ENCODE peak calls at places on chromosomes 3 and 15, in six cellular contexts. One of them, this sample, is unnamed.

GRCh38 chr3:146024260-146024659 is 136.7 kb downstream of the PLOD2 start:
- DNase-seq in small intestine: no peak
- DNase-seq in endothelial cell: no peak
- DNase-seq in HT1080: no peak
- DNase-seq in NCI-H1048: no peak
- DNase-seq in H9: no peak
- DNase-seq in this sample: no peak

GRCh38 chr3:182726258-182727142 is 66.8 kb upstream of the ATP11B start:
- DNase-seq in HT1080: no peak
- DNase-seq in NCI-H1048: no peak
- DNase-seq in small intestine: no peak
- DNase-seq in H9: no peak
- DNase-seq in endothelial cell: no peak
- DNase-seq in this sample: no peak

GRCh38 chr3:11509175-11510000 is 134.3 kb downstream of the VGLL4 start:
- DNase-seq in endothelial cell: no peak
- DNase-seq in HT1080: peak; percentile 67
- DNase-seq in NCI-H1048: no peak
- DNase-seq in H9: no peak
- DNase-seq in small intestine: peak; percentile 55
- DNase-seq in this sample: peak; percentile 55

GRCh38 chr3:100665230-100665629 is 44.1 kb upstream of the TFG start:
- DNase-seq in small intestine: no peak
- DNase-seq in HT1080: peak; percentile 82
- DNase-seq in endothelial cell: no peak
- DNase-seq in NCI-H1048: no peak
- DNase-seq in H9: no peak
- DNase-seq in this sample: no peak

GRCh38 chr15:26720546-26720945 is 52.3 kb downstream of the GABRB3 start:
- DNase-seq in endothelial cell: no peak
- DNase-seq in HT1080: no peak
- DNase-seq in NCI-H1048: no peak
- DNase-seq in H9: no peak
- DNase-seq in small intestine: no peak
- DNase-seq in this sample: no peak

GRCh38 chr15:43067717-43068461 is 37.9 kb downstream of the UBR1 start:
- DNase-seq in NCI-H1048: no peak
- DNase-seq in small intestine: no peak
- DNase-seq in endothelial cell: no peak
- DNase-seq in H9: no peak
- DNase-seq in HT1080: peak; percentile 77
- DNase-seq in this sample: no peak

GRCh38 chr3:126149960-126150515 is 30.3 kb downstream of the ALDH1L1 start:
- DNase-seq in small intestine: no peak
- DNase-seq in H9: no peak
- DNase-seq in endothelial cell: no peak
- DNase-seq in NCI-H1048: no peak
- DNase-seq in HT1080: no peak
- DNase-seq in this sample: no peak

GRCh38 chr3:178538065-178538464 is 1.8 kb downstream of the KCNMB2 start:
- DNase-seq in NCI-H1048: no peak
- DNase-seq in small intestine: no peak
- DNase-seq in HT1080: no peak
- DNase-seq in endothelial cell: no peak
- DNase-seq in H9: no peak
- DNase-seq in this sample: no peak

GRCh38 chr3:115602194-115602593 is 21.1 kb upstream of the GAP43 start:
- DNase-seq in endothelial cell: no peak
- DNase-seq in NCI-H1048: no peak
- DNase-seq in H9: no peak
- DNase-seq in HT1080: no peak
- DNase-seq in small intestine: no peak
- DNase-seq in this sample: no peak

GRCh38 chr3:188712257-188712924 is 459.4 kb upstream of the TPRG1 start:
- DNase-seq in endothelial cell: no peak
- DNase-seq in H9: no peak
- DNase-seq in small intestine: no peak
- DNase-seq in HT1080: peak; percentile 60
- DNase-seq in NCI-H1048: no peak
- DNase-seq in this sample: no peak

GRCh38 chr15:44034933-44035624 is 160.0 kb downstream of the FRMD5 start:
- DNase-seq in small intestine: no peak
- DNase-seq in H9: no peak
- DNase-seq in HT1080: peak; percentile 63
- DNase-seq in endothelial cell: no peak
- DNase-seq in NCI-H1048: no peak
- DNase-seq in this sample: no peak

GRCh38 chr3:29415824-29416223 is 135.0 kb downstream of the RBMS3 start:
- DNase-seq in NCI-H1048: no peak
- DNase-seq in small intestine: no peak
- DNase-seq in HT1080: peak; percentile 20
- DNase-seq in endothelial cell: no peak
- DNase-seq in H9: no peak
- DNase-seq in this sample: no peak

GRCh38 chr3:59654953-59655430 is 605.2 kb upstream of the CFAP20DC start:
- DNase-seq in small intestine: no peak
- DNase-seq in H9: no peak
- DNase-seq in NCI-H1048: no peak
- DNase-seq in HT1080: no peak
- DNase-seq in endothelial cell: no peak
- DNase-seq in this sample: no peak

GRCh38 chr3:76500746-76501275 is 539.1 kb upstream of the ROBO2 start:
- DNase-seq in small intestine: no peak
- DNase-seq in endothelial cell: no peak
- DNase-seq in HT1080: peak; percentile 10
- DNase-seq in H9: no peak
- DNase-seq in NCI-H1048: no peak
- DNase-seq in this sample: no peak

GRCh38 chr15:92949604-92950249 is 49.6 kb downstream of the CHD2 start:
- DNase-seq in H9: peak; percentile 47
- DNase-seq in NCI-H1048: no peak
- DNase-seq in endothelial cell: no peak
- DNase-seq in HT1080: no peak
- DNase-seq in small intestine: no peak
- DNase-seq in this sample: no peak

GRCh38 chr3:148202386-148202785 is 495.3 kb upstream of the AGTR1 start:
- DNase-seq in endothelial cell: no peak
- DNase-seq in HT1080: no peak
- DNase-seq in small intestine: no peak
- DNase-seq in H9: no peak
- DNase-seq in NCI-H1048: no peak
- DNase-seq in this sample: no peak

GRCh38 chr15:63539517-63539916 is 35.1 kb downstream of the USP3 start:
- DNase-seq in H9: no peak
- DNase-seq in HT1080: no peak
- DNase-seq in endothelial cell: peak; percentile 11
- DNase-seq in small intestine: no peak
- DNase-seq in NCI-H1048: no peak
- DNase-seq in this sample: no peak

GRCh38 chr15:68629519-68630204 is 50.9 kb downstream of the CORO2B start:
- DNase-seq in small intestine: no peak
- DNase-seq in endothelial cell: no peak
- DNase-seq in HT1080: no peak
- DNase-seq in NCI-H1048: no peak
- DNase-seq in H9: no peak
- DNase-seq in this sample: no peak

GRCh38 chr3:72582211-72582878 is 265.9 kb downstream of the SHQ1 start:
- DNase-seq in endothelial cell: no peak
- DNase-seq in small intestine: no peak
- DNase-seq in H9: no peak
- DNase-seq in HT1080: no peak
- DNase-seq in NCI-H1048: no peak
- DNase-seq in this sample: no peak

GRCh38 chr3:81909756-81910155 is 148.3 kb upstream of the GBE1 start:
- DNase-seq in H9: no peak
- DNase-seq in NCI-H1048: peak; percentile 52
- DNase-seq in HT1080: no peak
- DNase-seq in small intestine: no peak
- DNase-seq in endothelial cell: no peak
- DNase-seq in this sample: no peak

GRCh38 chr3:141992512-141992911 is 116.1 kb downstream of the ATP1B3 start:
- DNase-seq in HT1080: no peak
- DNase-seq in NCI-H1048: no peak
- DNase-seq in H9: no peak
- DNase-seq in endothelial cell: no peak
- DNase-seq in small intestine: no peak
- DNase-seq in this sample: no peak

GRCh38 chr3:24156466-24156865 is 211.4 kb downstream of the NR1D2 start:
- DNase-seq in H9: no peak
- DNase-seq in small intestine: no peak
- DNase-seq in HT1080: peak; percentile 98
- DNase-seq in endothelial cell: no peak
- DNase-seq in NCI-H1048: no peak
- DNase-seq in this sample: no peak

GRCh38 chr3:53161820-53162671 is 1.0 kb downstream of the PRKCD start:
- DNase-seq in NCI-H1048: no peak
- DNase-seq in endothelial cell: peak; percentile 28
- DNase-seq in H9: peak; percentile 47
- DNase-seq in small intestine: peak; percentile 43
- DNase-seq in HT1080: peak; percentile 32
- DNase-seq in this sample: no peak

GRCh38 chr3:188212308-188212969 is 58.5 kb downstream of the LPP start:
- DNase-seq in NCI-H1048: no peak
- DNase-seq in H9: no peak
- DNase-seq in endothelial cell: no peak
- DNase-seq in HT1080: peak; percentile 32
- DNase-seq in small intestine: peak; percentile 54
- DNase-seq in this sample: no peak

GRCh38 chr15:76346666-76347506 is 10.3 kb downstream of the ISL2 start:
- DNase-seq in endothelial cell: no peak
- DNase-seq in HT1080: no peak
- DNase-seq in NCI-H1048: no peak
- DNase-seq in H9: peak; percentile 47
- DNase-seq in small intestine: no peak
- DNase-seq in this sample: no peak

GRCh38 chr3:123670743-123671142 is 85.9 kb upstream of the HACD2 start:
- DNase-seq in small intestine: no peak
- DNase-seq in H9: no peak
- DNase-seq in NCI-H1048: no peak
- DNase-seq in endothelial cell: no peak
- DNase-seq in HT1080: no peak
- DNase-seq in this sample: no peak

GRCh38 chr15:31831596-31831995 is 198.7 kb upstream of the CHRNA7 start:
- DNase-seq in endothelial cell: no peak
- DNase-seq in NCI-H1048: no peak
- DNase-seq in small intestine: no peak
- DNase-seq in H9: no peak
- DNase-seq in HT1080: no peak
- DNase-seq in this sample: peak; percentile 66

GRCh38 chr3:11803977-11804903 is 42.4 kb downstream of the TAMM41 start:
- DNase-seq in H9: peak; percentile 41
- DNase-seq in HT1080: peak; percentile 52
- DNase-seq in NCI-H1048: no peak
- DNase-seq in endothelial cell: peak; percentile 25
- DNase-seq in small intestine: peak; percentile 66
- DNase-seq in this sample: no peak

GRCh38 chr3:160698806-160699205 is 21.8 kb downstream of the ARL14 start:
- DNase-seq in NCI-H1048: no peak
- DNase-seq in endothelial cell: no peak
- DNase-seq in HT1080: no peak
- DNase-seq in H9: no peak
- DNase-seq in small intestine: no peak
- DNase-seq in this sample: no peak

GRCh38 chr15:74406992-74407705 is 26.6 kb downstream of the SEMA7A start:
- DNase-seq in endothelial cell: no peak
- DNase-seq in HT1080: peak; percentile 97
- DNase-seq in NCI-H1048: no peak
- DNase-seq in H9: no peak
- DNase-seq in small intestine: no peak
- DNase-seq in this sample: no peak

GRCh38 chr3:150114873-150115570 is 144.3 kb upstream of the PFN2 start:
- DNase-seq in HT1080: peak; percentile 76
- DNase-seq in H9: no peak
- DNase-seq in endothelial cell: no peak
- DNase-seq in NCI-H1048: no peak
- DNase-seq in small intestine: no peak
- DNase-seq in this sample: no peak

GRCh38 chr15:91224750-91225380 is 124.8 kb downstream of the SV2B start:
- DNase-seq in endothelial cell: peak; percentile 58
- DNase-seq in small intestine: peak; percentile 33
- DNase-seq in HT1080: peak; percentile 52
- DNase-seq in H9: peak; percentile 33
- DNase-seq in NCI-H1048: no peak
- DNase-seq in this sample: no peak

GRCh38 chr3:195446359-195446758 is 3.5 kb upstream of the ACAP2 start:
- DNase-seq in HT1080: no peak
- DNase-seq in NCI-H1048: no peak
- DNase-seq in endothelial cell: no peak
- DNase-seq in H9: no peak
- DNase-seq in small intestine: peak; percentile 48
- DNase-seq in this sample: no peak

This sample was measured in lower leg skin.